ENCODE peak calls at places on chromosome 10, in seven cellular contexts. One of them, this sample, is unnamed.

GRCh38 chr10:132626019-132626760 is 88.6 kb downstream of the INPP5A start:
- DNase-seq in C1 segment of cervical spinal cord: no peak
- DNase-seq in stimulated activated CD4-positive, alpha-beta T cell treated with anti-CD3 and anti-CD28 coated beads, Interleukin-15, amount 100 ng/mL, for 1 hour: no peak
- DNase-seq in skeletal muscle cell: no peak
- DNase-seq in midbrain: no peak
- DNase-seq in GM03348: no peak
- DNase-seq in brain microvascular endothelial cell: no peak
- DNase-seq in this sample: no peak

GRCh38 chr10:126843299-126843934 is 61.8 kb upstream of the DOCK1 start:
- DNase-seq in skeletal muscle cell: no peak
- DNase-seq in midbrain: no peak
- DNase-seq in brain microvascular endothelial cell: no peak
- DNase-seq in stimulated activated CD4-positive, alpha-beta T cell treated with anti-CD3 and anti-CD28 coated beads, Interleukin-15, amount 100 ng/mL, for 1 hour: no peak
- DNase-seq in C1 segment of cervical spinal cord: no peak
- DNase-seq in GM03348: no peak
- DNase-seq in this sample: peak; percentile 83

GRCh38 chr10:132460071-132460470 is 63.1 kb downstream of the PWWP2B start:
- DNase-seq in C1 segment of cervical spinal cord: no peak
- DNase-seq in stimulated activated CD4-positive, alpha-beta T cell treated with anti-CD3 and anti-CD28 coated beads, Interleukin-15, amount 100 ng/mL, for 1 hour: no peak
- DNase-seq in skeletal muscle cell: no peak
- DNase-seq in GM03348: no peak
- DNase-seq in brain microvascular endothelial cell: no peak
- DNase-seq in midbrain: no peak
- DNase-seq in this sample: no peak

GRCh38 chr10:73806176-73806950 is 5.0 kb downstream of the NDST2 start:
- DNase-seq in stimulated activated CD4-positive, alpha-beta T cell treated with anti-CD3 and anti-CD28 coated beads, Interleukin-15, amount 100 ng/mL, for 1 hour: no peak
- DNase-seq in midbrain: no peak
- DNase-seq in C1 segment of cervical spinal cord: no peak
- DNase-seq in GM03348: no peak
- DNase-seq in brain microvascular endothelial cell: no peak
- DNase-seq in skeletal muscle cell: no peak
- DNase-seq in this sample: no peak

GRCh38 chr10:101397140-101397539 is 43.2 kb downstream of the BTRC start:
- DNase-seq in brain microvascular endothelial cell: peak; percentile 89
- DNase-seq in skeletal muscle cell: no peak
- DNase-seq in GM03348: peak; percentile 19
- DNase-seq in midbrain: peak; percentile 8
- DNase-seq in stimulated activated CD4-positive, alpha-beta T cell treated with anti-CD3 and anti-CD28 coated beads, Interleukin-15, amount 100 ng/mL, for 1 hour: no peak
- DNase-seq in C1 segment of cervical spinal cord: no peak
- DNase-seq in this sample: no peak

GRCh38 chr10:125024496-125025234 is 82.7 kb downstream of the ZRANB1 start:
- DNase-seq in C1 segment of cervical spinal cord: no peak
- DNase-seq in stimulated activated CD4-positive, alpha-beta T cell treated with anti-CD3 and anti-CD28 coated beads, Interleukin-15, amount 100 ng/mL, for 1 hour: no peak
- DNase-seq in midbrain: no peak
- DNase-seq in GM03348: no peak
- DNase-seq in skeletal muscle cell: no peak
- DNase-seq in brain microvascular endothelial cell: no peak
- DNase-seq in this sample: no peak

GRCh38 chr10:105041956-105042355 is 400.9 kb downstream of the SORCS3 start:
- DNase-seq in midbrain: no peak
- DNase-seq in GM03348: no peak
- DNase-seq in brain microvascular endothelial cell: no peak
- DNase-seq in stimulated activated CD4-positive, alpha-beta T cell treated with anti-CD3 and anti-CD28 coated beads, Interleukin-15, amount 100 ng/mL, for 1 hour: no peak
- DNase-seq in C1 segment of cervical spinal cord: no peak
- DNase-seq in skeletal muscle cell: no peak
- DNase-seq in this sample: no peak

GRCh38 chr10:100303724-100304319 is 17.3 kb upstream of the BLOC1S2 start:
- DNase-seq in stimulated activated CD4-positive, alpha-beta T cell treated with anti-CD3 and anti-CD28 coated beads, Interleukin-15, amount 100 ng/mL, for 1 hour: no peak
- DNase-seq in midbrain: peak; percentile 54
- DNase-seq in C1 segment of cervical spinal cord: no peak
- DNase-seq in skeletal muscle cell: no peak
- DNase-seq in brain microvascular endothelial cell: no peak
- DNase-seq in GM03348: peak; percentile 69
- DNase-seq in this sample: no peak

GRCh38 chr10:85147346-85148250 is 819.2 kb downstream of the CCSER2 start:
- DNase-seq in brain microvascular endothelial cell: no peak
- DNase-seq in skeletal muscle cell: no peak
- DNase-seq in GM03348: no peak
- DNase-seq in midbrain: no peak
- DNase-seq in C1 segment of cervical spinal cord: no peak
- DNase-seq in stimulated activated CD4-positive, alpha-beta T cell treated with anti-CD3 and anti-CD28 coated beads, Interleukin-15, amount 100 ng/mL, for 1 hour: no peak
- DNase-seq in this sample: no peak

GRCh38 chr10:128631801-128632241 is 505.6 kb upstream of the MKI67 start:
- DNase-seq in GM03348: no peak
- DNase-seq in brain microvascular endothelial cell: peak; percentile 4
- DNase-seq in C1 segment of cervical spinal cord: no peak
- DNase-seq in stimulated activated CD4-positive, alpha-beta T cell treated with anti-CD3 and anti-CD28 coated beads, Interleukin-15, amount 100 ng/mL, for 1 hour: no peak
- DNase-seq in skeletal muscle cell: no peak
- DNase-seq in midbrain: peak; percentile 10
- DNase-seq in this sample: no peak

GRCh38 chr10:65805993-65806392 is 1119.8 kb upstream of the LRRTM3 start:
- DNase-seq in stimulated activated CD4-positive, alpha-beta T cell treated with anti-CD3 and anti-CD28 coated beads, Interleukin-15, amount 100 ng/mL, for 1 hour: no peak
- DNase-seq in skeletal muscle cell: no peak
- DNase-seq in C1 segment of cervical spinal cord: no peak
- DNase-seq in midbrain: no peak
- DNase-seq in brain microvascular endothelial cell: no peak
- DNase-seq in GM03348: no peak
- DNase-seq in this sample: no peak

GRCh38 chr10:33492914-33493313 is 158.4 kb upstream of the NRP1 start:
- DNase-seq in midbrain: no peak
- DNase-seq in C1 segment of cervical spinal cord: no peak
- DNase-seq in GM03348: no peak
- DNase-seq in stimulated activated CD4-positive, alpha-beta T cell treated with anti-CD3 and anti-CD28 coated beads, Interleukin-15, amount 100 ng/mL, for 1 hour: no peak
- DNase-seq in skeletal muscle cell: no peak
- DNase-seq in brain microvascular endothelial cell: no peak
- DNase-seq in this sample: no peak

GRCh38 chr10:31581741-31582323 is 262.8 kb downstream of the ZEB1 start:
- DNase-seq in midbrain: peak; percentile 7
- DNase-seq in brain microvascular endothelial cell: no peak
- DNase-seq in C1 segment of cervical spinal cord: no peak
- DNase-seq in stimulated activated CD4-positive, alpha-beta T cell treated with anti-CD3 and anti-CD28 coated beads, Interleukin-15, amount 100 ng/mL, for 1 hour: no peak
- DNase-seq in GM03348: no peak
- DNase-seq in skeletal muscle cell: no peak
- DNase-seq in this sample: no peak

GRCh38 chr10:3656214-3656613 is 128.8 kb downstream of the KLF6 start:
- DNase-seq in C1 segment of cervical spinal cord: no peak
- DNase-seq in midbrain: no peak
- DNase-seq in brain microvascular endothelial cell: no peak
- DNase-seq in skeletal muscle cell: no peak
- DNase-seq in GM03348: no peak
- DNase-seq in stimulated activated CD4-positive, alpha-beta T cell treated with anti-CD3 and anti-CD28 coated beads, Interleukin-15, amount 100 ng/mL, for 1 hour: no peak
- DNase-seq in this sample: no peak

GRCh38 chr10:116044722-116045374 is 228.2 kb downstream of the GFRA1 start:
- DNase-seq in stimulated activated CD4-positive, alpha-beta T cell treated with anti-CD3 and anti-CD28 coated beads, Interleukin-15, amount 100 ng/mL, for 1 hour: no peak
- DNase-seq in midbrain: no peak
- DNase-seq in skeletal muscle cell: peak; percentile 53
- DNase-seq in brain microvascular endothelial cell: no peak
- DNase-seq in GM03348: peak; percentile 71
- DNase-seq in C1 segment of cervical spinal cord: no peak
- DNase-seq in this sample: no peak

GRCh38 chr10:67770537-67770936 is 67.5 kb downstream of the DNAJC12 start:
- DNase-seq in brain microvascular endothelial cell: no peak
- DNase-seq in C1 segment of cervical spinal cord: no peak
- DNase-seq in skeletal muscle cell: no peak
- DNase-seq in stimulated activated CD4-positive, alpha-beta T cell treated with anti-CD3 and anti-CD28 coated beads, Interleukin-15, amount 100 ng/mL, for 1 hour: no peak
- DNase-seq in GM03348: no peak
- DNase-seq in midbrain: no peak
- DNase-seq in this sample: no peak

GRCh38 chr10:28592953-28593352 is 60.0 kb downstream of the WAC start:
- DNase-seq in midbrain: no peak
- DNase-seq in skeletal muscle cell: peak; percentile 28
- DNase-seq in GM03348: peak; percentile 61
- DNase-seq in C1 segment of cervical spinal cord: no peak
- DNase-seq in stimulated activated CD4-positive, alpha-beta T cell treated with anti-CD3 and anti-CD28 coated beads, Interleukin-15, amount 100 ng/mL, for 1 hour: no peak
- DNase-seq in brain microvascular endothelial cell: peak; percentile 55
- DNase-seq in this sample: no peak

GRCh38 chr10:18737236-18737635 is 78.0 kb downstream of the ARL5B start:
- DNase-seq in GM03348: peak; percentile 34
- DNase-seq in C1 segment of cervical spinal cord: no peak
- DNase-seq in stimulated activated CD4-positive, alpha-beta T cell treated with anti-CD3 and anti-CD28 coated beads, Interleukin-15, amount 100 ng/mL, for 1 hour: no peak
- DNase-seq in midbrain: no peak
- DNase-seq in brain microvascular endothelial cell: no peak
- DNase-seq in skeletal muscle cell: no peak
- DNase-seq in this sample: no peak

GRCh38 chr10:16436758-16437539 is at the start of gene PTER:
- DNase-seq in skeletal muscle cell: peak; percentile 53
- DNase-seq in stimulated activated CD4-positive, alpha-beta T cell treated with anti-CD3 and anti-CD28 coated beads, Interleukin-15, amount 100 ng/mL, for 1 hour: peak; percentile 98
- DNase-seq in C1 segment of cervical spinal cord: peak; percentile 6
- DNase-seq in GM03348: peak; percentile 95
- DNase-seq in midbrain: peak; percentile 42
- DNase-seq in brain microvascular endothelial cell: peak; percentile 81
- DNase-seq in this sample: peak; percentile 100

GRCh38 chr10:116765549-116766162 is 23.3 kb upstream of the HSPA12A start:
- DNase-seq in skeletal muscle cell: no peak
- DNase-seq in stimulated activated CD4-positive, alpha-beta T cell treated with anti-CD3 and anti-CD28 coated beads, Interleukin-15, amount 100 ng/mL, for 1 hour: no peak
- DNase-seq in GM03348: no peak
- DNase-seq in C1 segment of cervical spinal cord: no peak
- DNase-seq in brain microvascular endothelial cell: no peak
- DNase-seq in midbrain: peak; percentile 63
- DNase-seq in this sample: peak; percentile 73

GRCh38 chr10:99913831-99914235 is 95.9 kb downstream of the DNMBP start:
- DNase-seq in midbrain: no peak
- DNase-seq in brain microvascular endothelial cell: no peak
- DNase-seq in C1 segment of cervical spinal cord: no peak
- DNase-seq in skeletal muscle cell: no peak
- DNase-seq in stimulated activated CD4-positive, alpha-beta T cell treated with anti-CD3 and anti-CD28 coated beads, Interleukin-15, amount 100 ng/mL, for 1 hour: no peak
- DNase-seq in GM03348: no peak
- DNase-seq in this sample: peak; percentile 60

GRCh38 chr10:112902730-112903129 is 47.3 kb upstream of the TCF7L2 start:
- DNase-seq in stimulated activated CD4-positive, alpha-beta T cell treated with anti-CD3 and anti-CD28 coated beads, Interleukin-15, amount 100 ng/mL, for 1 hour: no peak
- DNase-seq in midbrain: no peak
- DNase-seq in brain microvascular endothelial cell: no peak
- DNase-seq in skeletal muscle cell: no peak
- DNase-seq in GM03348: no peak
- DNase-seq in C1 segment of cervical spinal cord: no peak
- DNase-seq in this sample: no peak

GRCh38 chr10:72308320-72308987 is 34.7 kb downstream of the DDIT4 start:
- DNase-seq in brain microvascular endothelial cell: peak; percentile 84
- DNase-seq in stimulated activated CD4-positive, alpha-beta T cell treated with anti-CD3 and anti-CD28 coated beads, Interleukin-15, amount 100 ng/mL, for 1 hour: no peak
- DNase-seq in GM03348: peak; percentile 70
- DNase-seq in C1 segment of cervical spinal cord: no peak
- DNase-seq in skeletal muscle cell: peak; percentile 48
- DNase-seq in midbrain: no peak
- DNase-seq in this sample: peak; percentile 84

GRCh38 chr10:102268333-102268999 is 23.1 kb downstream of the GBF1 start:
- DNase-seq in midbrain: no peak
- DNase-seq in stimulated activated CD4-positive, alpha-beta T cell treated with anti-CD3 and anti-CD28 coated beads, Interleukin-15, amount 100 ng/mL, for 1 hour: no peak
- DNase-seq in C1 segment of cervical spinal cord: no peak
- DNase-seq in GM03348: peak; percentile 26
- DNase-seq in brain microvascular endothelial cell: no peak
- DNase-seq in skeletal muscle cell: peak; percentile 48
- DNase-seq in this sample: no peak

GRCh38 chr10:28089467-28089866 is 90.6 kb upstream of the ODAD2 start:
- DNase-seq in GM03348: peak; percentile 38
- DNase-seq in skeletal muscle cell: peak; percentile 69
- DNase-seq in C1 segment of cervical spinal cord: no peak
- DNase-seq in midbrain: no peak
- DNase-seq in brain microvascular endothelial cell: peak; percentile 95
- DNase-seq in stimulated activated CD4-positive, alpha-beta T cell treated with anti-CD3 and anti-CD28 coated beads, Interleukin-15, amount 100 ng/mL, for 1 hour: no peak
- DNase-seq in this sample: no peak

GRCh38 chr10:125137601-125138438 is 22.5 kb downstream of the CTBP2 start:
- DNase-seq in C1 segment of cervical spinal cord: no peak
- DNase-seq in stimulated activated CD4-positive, alpha-beta T cell treated with anti-CD3 and anti-CD28 coated beads, Interleukin-15, amount 100 ng/mL, for 1 hour: no peak
- DNase-seq in skeletal muscle cell: no peak
- DNase-seq in GM03348: no peak
- DNase-seq in brain microvascular endothelial cell: no peak
- DNase-seq in midbrain: no peak
- DNase-seq in this sample: peak; percentile 87

GRCh38 chr10:32271617-32272016 is 75.3 kb downstream of the EPC1 start:
- DNase-seq in skeletal muscle cell: no peak
- DNase-seq in stimulated activated CD4-positive, alpha-beta T cell treated with anti-CD3 and anti-CD28 coated beads, Interleukin-15, amount 100 ng/mL, for 1 hour: no peak
- DNase-seq in GM03348: peak; percentile 32
- DNase-seq in C1 segment of cervical spinal cord: no peak
- DNase-seq in midbrain: no peak
- DNase-seq in brain microvascular endothelial cell: peak; percentile 46
- DNase-seq in this sample: no peak

GRCh38 chr10:404341-404740 is 269.1 kb downstream of the ZMYND11 start:
- DNase-seq in GM03348: peak; percentile 44
- DNase-seq in stimulated activated CD4-positive, alpha-beta T cell treated with anti-CD3 and anti-CD28 coated beads, Interleukin-15, amount 100 ng/mL, for 1 hour: no peak
- DNase-seq in brain microvascular endothelial cell: peak; percentile 68
- DNase-seq in C1 segment of cervical spinal cord: no peak
- DNase-seq in midbrain: no peak
- DNase-seq in skeletal muscle cell: no peak
- DNase-seq in this sample: peak; percentile 4

GRCh38 chr10:94546058-94546595 is 539 bp downstream of the HELLS start:
- DNase-seq in C1 segment of cervical spinal cord: no peak
- DNase-seq in midbrain: no peak
- DNase-seq in brain microvascular endothelial cell: peak; percentile 5
- DNase-seq in GM03348: peak; percentile 22
- DNase-seq in stimulated activated CD4-positive, alpha-beta T cell treated with anti-CD3 and anti-CD28 coated beads, Interleukin-15, amount 100 ng/mL, for 1 hour: no peak
- DNase-seq in skeletal muscle cell: no peak
- DNase-seq in this sample: no peak

GRCh38 chr10:14534152-14534551 is 203.4 kb upstream of the FRMD4A start:
- DNase-seq in midbrain: no peak
- DNase-seq in brain microvascular endothelial cell: no peak
- DNase-seq in stimulated activated CD4-positive, alpha-beta T cell treated with anti-CD3 and anti-CD28 coated beads, Interleukin-15, amount 100 ng/mL, for 1 hour: no peak
- DNase-seq in C1 segment of cervical spinal cord: no peak
- DNase-seq in skeletal muscle cell: no peak
- DNase-seq in GM03348: no peak
- DNase-seq in this sample: no peak

GRCh38 chr10:30581779-30582380 is 47.7 kb downstream of the LYZL2 start:
- DNase-seq in stimulated activated CD4-positive, alpha-beta T cell treated with anti-CD3 and anti-CD28 coated beads, Interleukin-15, amount 100 ng/mL, for 1 hour: no peak
- DNase-seq in skeletal muscle cell: no peak
- DNase-seq in GM03348: peak; percentile 70
- DNase-seq in C1 segment of cervical spinal cord: no peak
- DNase-seq in midbrain: peak; percentile 6
- DNase-seq in brain microvascular endothelial cell: peak; percentile 55
- DNase-seq in this sample: peak; percentile 42

GRCh38 chr10:91787258-91787657 is 11.0 kb upstream of the TNKS2 start:
- DNase-seq in brain microvascular endothelial cell: no peak
- DNase-seq in skeletal muscle cell: no peak
- DNase-seq in midbrain: no peak
- DNase-seq in C1 segment of cervical spinal cord: no peak
- DNase-seq in GM03348: no peak
- DNase-seq in stimulated activated CD4-positive, alpha-beta T cell treated with anti-CD3 and anti-CD28 coated beads, Interleukin-15, amount 100 ng/mL, for 1 hour: no peak
- DNase-seq in this sample: no peak

This sample was measured in colonic mucosa.